ENCODE peak calls at places on chromosome 18, in six cellular contexts. B is IMR-90, S is mesendoderm, D is neuronal stem cell, X is H1, Y is mesenchymal stem cell. H is an unnamed sample.

GRCh38 chr18:11981633-11982366 is 493 bp downstream of the IMPA2 start:
- DNase-seq in B (peak), S (peak), D (peak), X (no peak), Y (peak), H (peak)

GRCh38 chr18:27860701-27861107 is 316.2 kb downstream of the CDH2 start:
- DNase-seq in B (peak), S (peak), D (no peak), X (no peak), Y (peak), H (no peak)

GRCh38 chr18:48475635-48476549 is 62.9 kb upstream of the CTIF start:
- DNase-seq in B (peak), S (peak), D (peak), X (peak), Y (peak), H (peak)

GRCh38 chr18:23311346-23312103 is 141.6 kb upstream of the RIOK3 start:
- DNase-seq in B (peak), S (no peak), D (no peak), X (no peak), Y (peak), H (no peak)

GRCh38 chr18:27185025-27185763 is at the start of gene CHST9:
- DNase-seq in B (no peak), S (peak), D (peak), X (no peak), Y (no peak), H (peak)

GRCh38 chr18:2985628-2986027 is 27.3 kb downstream of the LPIN2 start:
- DNase-seq in B (peak), S (no peak), D (no peak), X (no peak), Y (peak), H (no peak)

GRCh38 chr18:45386256-45386655 is 229.0 kb upstream of the SLC14A2 start:
- DNase-seq in B (peak), S (peak), D (peak), X (peak), Y (peak), H (peak)

GRCh38 chr18:2857491-2858063 is 10.8 kb downstream of the EMILIN2 start:
- DNase-seq in B (peak), S (peak), D (no peak), X (no peak), Y (peak), H (no peak)

DNA sequence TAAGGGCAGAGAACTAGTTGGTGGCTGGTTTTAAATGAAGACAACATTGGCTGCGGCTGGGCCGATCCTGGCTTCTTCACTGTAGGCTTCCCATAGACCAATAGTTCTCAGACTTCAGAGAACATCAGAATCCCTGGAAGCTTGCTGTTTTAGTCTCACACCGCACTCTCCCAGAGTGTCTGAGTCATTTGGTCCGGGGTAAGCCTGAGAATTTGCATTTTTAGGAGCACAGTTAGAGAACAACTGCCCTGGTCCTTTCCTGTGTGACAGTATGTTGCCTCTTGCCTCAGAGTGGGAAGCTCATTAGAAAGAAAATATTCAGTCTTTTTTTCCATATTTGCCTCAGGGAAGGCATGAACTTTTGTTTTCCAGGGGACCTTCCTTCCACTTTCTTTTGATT is 137.1 kb upstream of the GAREM1 start:
- DNase-seq in B (no peak), S (peak), D (no peak), X (no peak), Y (no peak), H (no peak)
- H2BK15ac ChIP-seq in B (no peak), S (no peak), D (no peak), X (no peak), Y (no peak), H (no peak)

GRCh38 chr18:79739440-79739778 is 58.3 kb upstream of the KCNG2 start:
- DNase-seq in B (no peak), S (no peak), D (no peak), X (no peak), Y (no peak), H (no peak)

GRCh38 chr18:79742076-79742475 is 55.7 kb upstream of the KCNG2 start:
- DNase-seq in B (no peak), S (no peak), D (no peak), X (no peak), Y (no peak), H (no peak)

GRCh38 chr18:79738041-79738461 is 58.4 kb downstream of the CTDP1 start:
- DNase-seq in B (no peak), S (no peak), D (no peak), X (no peak), Y (no peak), H (no peak)

GRCh38 chr18:79738565-79739439 is 58.9 kb upstream of the KCNG2 start:
- DNase-seq in B (no peak), S (no peak), D (no peak), X (no peak), Y (no peak), H (no peak)

DNA sequence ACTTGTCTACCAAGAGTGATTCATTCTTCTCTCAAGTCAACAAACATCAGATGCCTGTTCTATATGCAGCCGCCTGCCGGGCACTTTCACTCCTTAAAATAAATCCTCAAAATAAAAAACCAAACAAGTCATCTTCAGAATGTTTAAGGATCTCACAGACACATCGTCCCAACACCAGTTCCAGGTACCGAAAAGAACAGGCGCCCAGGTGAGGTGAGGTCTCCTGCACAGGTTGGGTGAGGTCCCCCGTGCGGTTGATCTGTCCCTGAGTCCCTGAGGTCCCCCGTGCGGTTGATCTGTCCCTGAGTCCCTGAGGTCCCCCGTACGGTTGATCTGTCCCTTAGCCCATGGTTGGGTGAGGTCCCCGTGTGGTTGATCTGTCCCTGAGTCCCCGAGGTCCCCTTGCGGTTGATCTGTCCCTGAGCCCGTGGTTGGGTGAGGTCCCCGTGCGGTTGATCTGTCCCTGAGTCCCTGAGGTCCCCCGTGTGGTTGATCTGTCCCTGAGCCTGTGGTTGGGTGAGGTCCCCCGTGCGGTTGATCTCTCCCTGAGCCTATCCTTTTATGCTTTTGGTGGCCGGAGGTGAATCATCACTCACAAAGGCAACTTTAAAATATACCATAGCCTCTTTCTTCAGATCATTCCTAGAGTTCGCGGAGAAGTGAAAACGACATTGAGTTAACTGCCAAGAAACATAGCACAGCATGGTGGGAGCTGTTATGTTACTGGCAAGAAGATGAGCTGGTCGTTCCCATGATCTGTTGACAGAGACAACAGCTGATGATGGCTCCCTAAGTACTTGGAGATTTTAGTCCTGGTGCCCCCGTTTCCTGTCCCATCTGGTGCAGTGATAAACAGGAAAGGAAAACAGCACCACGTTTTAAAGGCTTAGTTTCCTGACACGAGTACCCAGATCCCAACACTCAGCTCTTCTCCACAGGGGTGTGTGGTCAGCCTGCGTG is 56.7 kb upstream of the KCNG2 start:
- DNase-seq in B (no peak), S (no peak), D (no peak), X (no peak), Y (no peak), H (no peak)
- H2BK15ac ChIP-seq in B (no peak), S (no peak), D (no peak), X (no peak), Y (no peak), H (no peak)

DNA sequence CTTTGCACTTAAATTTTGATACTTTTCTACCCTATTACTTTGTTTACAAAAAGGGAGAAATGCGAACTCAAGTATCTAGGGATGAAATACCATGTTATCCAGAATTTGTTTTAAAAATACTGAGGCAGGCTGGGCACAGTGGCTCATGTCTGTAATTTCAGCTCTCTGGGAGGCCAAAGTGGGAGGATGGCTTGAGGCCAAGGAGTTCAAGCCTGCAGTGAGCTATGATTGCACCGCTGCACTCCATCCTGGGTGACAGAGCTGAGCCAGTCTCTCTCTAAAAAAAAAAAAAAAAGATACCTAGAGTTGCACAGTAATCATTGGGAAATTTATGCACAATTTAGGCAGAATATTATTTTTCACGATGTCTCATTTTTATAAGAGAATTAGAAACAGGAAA is 12.4 kb upstream of the VAPA start:
- DNase-seq in B (no peak), S (no peak), D (no peak), X (no peak), Y (no peak), H (no peak)
- H2BK15ac ChIP-seq in B (no peak), S (no peak), D (no peak), X (no peak), Y (no peak), H (no peak)

GRCh38 chr18:59219672-59220163 is at the start of gene GRP:
- DNase-seq in B (no peak), S (peak), D (no peak), X (no peak), Y (no peak), H (peak)

GRCh38 chr18:59220784-59221765 is 1.1 kb downstream of the GRP start:
- DNase-seq in B (no peak), S (peak), D (no peak), X (no peak), Y (no peak), H (peak)

GRCh38 chr18:59218018-59218417 is 1.9 kb upstream of the GRP start:
- DNase-seq in B (no peak), S (no peak), D (no peak), X (no peak), Y (no peak), H (no peak)

GRCh38 chr18:59222341-59222740 is 2.4 kb downstream of the GRP start:
- DNase-seq in B (no peak), S (no peak), D (no peak), X (no peak), Y (no peak), H (no peak)

GRCh38 chr18:59220164-59220783 is 316 bp downstream of the GRP start:
- DNase-seq in B (no peak), S (peak), D (no peak), X (no peak), Y (no peak), H (peak)
- H2BK15ac ChIP-seq in B (no peak), S (no peak), D (no peak), X (no peak), Y (no peak), H (no peak)

GRCh38 chr18:80229766-80230745 is 17.3 kb downstream of the PARD6G start:
- DNase-seq in B (no peak), S (no peak), D (no peak), X (no peak), Y (no peak), H (no peak)

GRCh38 chr18:80229342-80229741 is 18.0 kb downstream of the PARD6G start:
- DNase-seq in B (no peak), S (no peak), D (no peak), X (no peak), Y (no peak), H (no peak)

GRCh38 chr18:80227472-80227871 is 19.8 kb downstream of the PARD6G start:
- DNase-seq in B (no peak), S (no peak), D (no peak), X (no peak), Y (no peak), H (no peak)

GRCh38 chr18:80225685-80226084 is 21.6 kb downstream of the PARD6G start:
- DNase-seq in B (no peak), S (no peak), D (no peak), X (no peak), Y (no peak), H (no peak)

GRCh38 chr18:80228051-80228848 is 19.1 kb downstream of the PARD6G start:
- DNase-seq in B (no peak), S (no peak), D (no peak), X (no peak), Y (no peak), H (no peak)
- H2BK15ac ChIP-seq in B (no peak), S (no peak), D (no peak), X (no peak), Y (no peak), H (no peak)

GRCh38 chr18:62028715-62029114 is 135.9 kb upstream of the RNF152 start:
- DNase-seq in B (no peak), S (no peak), D (no peak), X (no peak), Y (no peak), H (no peak)
- H2BK15ac ChIP-seq in B (no peak), S (no peak), D (no peak), X (no peak), Y (no peak), H (no peak)

GRCh38 chr18:9418047-9418690 is 57.1 kb upstream of the RALBP1 start:
- DNase-seq in B (no peak), S (no peak), D (no peak), X (no peak), Y (no peak), H (peak)

GRCh38 chr18:9419956-9420631 is 55.2 kb upstream of the RALBP1 start:
- DNase-seq in B (peak), S (no peak), D (no peak), X (no peak), Y (peak), H (no peak)

GRCh38 chr18:9421096-9421495 is 54.2 kb upstream of the RALBP1 start:
- DNase-seq in B (no peak), S (no peak), D (no peak), X (no peak), Y (no peak), H (no peak)

GRCh38 chr18:9413586-9413985 is 61.7 kb upstream of the RALBP1 start:
- DNase-seq in B (peak), S (no peak), D (no peak), X (no peak), Y (peak), H (no peak)

DNA sequence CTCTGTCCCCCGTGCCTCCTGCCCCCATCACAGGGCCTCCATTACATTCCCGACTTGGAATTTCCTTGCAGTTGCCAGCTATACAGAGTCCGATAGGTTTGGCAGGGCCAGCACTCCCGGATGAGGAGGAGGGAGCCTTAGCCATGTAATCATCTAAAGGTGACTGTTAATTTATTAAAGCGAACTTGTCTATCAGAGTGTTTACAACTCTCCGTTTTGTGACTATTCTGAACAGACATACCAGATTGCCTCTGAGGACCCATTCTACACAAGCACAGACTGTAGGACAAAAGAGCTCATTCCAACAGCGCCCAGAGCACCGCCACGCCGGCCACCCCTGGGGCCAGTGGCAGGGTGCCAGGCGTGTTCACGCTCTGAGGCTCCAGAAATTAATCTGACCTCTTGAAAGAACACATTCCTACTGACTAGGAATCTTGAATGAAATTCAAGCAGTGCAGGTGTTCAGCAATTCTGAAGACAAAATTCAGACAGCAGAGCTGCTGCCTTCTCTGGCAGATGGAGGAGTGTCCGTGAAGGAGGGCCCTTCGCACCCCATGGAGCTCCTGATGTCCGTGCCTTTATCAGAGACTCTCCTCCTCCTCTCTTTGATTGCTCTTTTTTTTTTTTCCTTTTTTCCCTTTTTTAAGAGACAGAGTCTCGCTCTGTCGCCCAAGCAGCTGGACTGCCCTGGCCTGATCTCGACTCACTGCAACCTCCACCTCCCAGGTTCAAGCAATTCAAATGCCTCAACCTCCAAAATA is 58.1 kb upstream of the RALBP1 start:
- DNase-seq in B (peak), S (no peak), D (no peak), X (no peak), Y (peak), H (no peak)
- H2BK15ac ChIP-seq in B (peak), S (no peak), D (no peak), X (no peak), Y (no peak), H (no peak)